ENCODE peak calls at places on chromosome 18, in nine cellular contexts. One of them, this sample, is unnamed.

GRCh38 chr18:389658-390357 is 110.7 kb downstream of the COLEC12 start:
- DNase-seq in foreskin keratinocyte: no peak
- DNase-seq in prostate gland: no peak
- DNase-seq in activated CD8-positive, alpha-beta T cell treated with anti-CD3 and anti-CD28 coated beads for 36 hours: peak; percentile 5
- DNase-seq in heart left ventricle: no peak
- DNase-seq in CD14-positive monocyte: no peak
- DNase-seq in PC-9: no peak
- DNase-seq in GM10248: no peak
- DNase-seq in AG04450: no peak
- DNase-seq in this sample: no peak

GRCh38 chr18:9750606-9751304 is 42.7 kb downstream of the RAB31 start:
- DNase-seq in AG04450: no peak
- DNase-seq in prostate gland: no peak
- DNase-seq in activated CD8-positive, alpha-beta T cell treated with anti-CD3 and anti-CD28 coated beads for 36 hours: no peak
- DNase-seq in CD14-positive monocyte: no peak
- DNase-seq in heart left ventricle: no peak
- DNase-seq in foreskin keratinocyte: no peak
- DNase-seq in GM10248: no peak
- DNase-seq in PC-9: peak; percentile 10
- DNase-seq in this sample: no peak

GRCh38 chr18:28541276-28541930 is 364.5 kb upstream of the CDH2 start:
- DNase-seq in AG04450: no peak
- DNase-seq in prostate gland: no peak
- DNase-seq in GM10248: no peak
- DNase-seq in foreskin keratinocyte: no peak
- DNase-seq in activated CD8-positive, alpha-beta T cell treated with anti-CD3 and anti-CD28 coated beads for 36 hours: no peak
- DNase-seq in PC-9: no peak
- DNase-seq in heart left ventricle: peak; percentile 20
- DNase-seq in CD14-positive monocyte: no peak
- DNase-seq in this sample: peak; percentile 3

GRCh38 chr18:70709124-70709523 is 420.3 kb downstream of the SOCS6 start:
- DNase-seq in AG04450: no peak
- DNase-seq in CD14-positive monocyte: no peak
- DNase-seq in prostate gland: no peak
- DNase-seq in heart left ventricle: no peak
- DNase-seq in GM10248: no peak
- DNase-seq in foreskin keratinocyte: no peak
- DNase-seq in activated CD8-positive, alpha-beta T cell treated with anti-CD3 and anti-CD28 coated beads for 36 hours: no peak
- DNase-seq in PC-9: no peak
- DNase-seq in this sample: no peak

GRCh38 chr18:59063300-59063895 is 76.3 kb upstream of the SEC11C start:
- DNase-seq in prostate gland: no peak
- DNase-seq in foreskin keratinocyte: no peak
- DNase-seq in AG04450: no peak
- DNase-seq in heart left ventricle: no peak
- DNase-seq in activated CD8-positive, alpha-beta T cell treated with anti-CD3 and anti-CD28 coated beads for 36 hours: no peak
- DNase-seq in PC-9: no peak
- DNase-seq in GM10248: peak; percentile 35
- DNase-seq in CD14-positive monocyte: no peak
- DNase-seq in this sample: no peak

GRCh38 chr18:32093523-32093922 is 1.8 kb downstream of the RNF138 start:
- DNase-seq in AG04450: no peak
- DNase-seq in heart left ventricle: no peak
- DNase-seq in GM10248: peak; percentile 23
- DNase-seq in prostate gland: peak; percentile 18
- DNase-seq in CD14-positive monocyte: no peak
- DNase-seq in foreskin keratinocyte: no peak
- DNase-seq in PC-9: no peak
- DNase-seq in activated CD8-positive, alpha-beta T cell treated with anti-CD3 and anti-CD28 coated beads for 36 hours: peak; percentile 16
- DNase-seq in this sample: no peak

GRCh38 chr18:46536215-46536874 is 120.7 kb downstream of the LOXHD1 start:
- DNase-seq in activated CD8-positive, alpha-beta T cell treated with anti-CD3 and anti-CD28 coated beads for 36 hours: peak; percentile 15
- DNase-seq in AG04450: no peak
- DNase-seq in prostate gland: no peak
- DNase-seq in heart left ventricle: no peak
- DNase-seq in foreskin keratinocyte: peak; percentile 79
- DNase-seq in CD14-positive monocyte: no peak
- DNase-seq in GM10248: no peak
- DNase-seq in PC-9: peak; percentile 53
- DNase-seq in this sample: no peak

GRCh38 chr18:74797577-74798151 is 200.0 kb downstream of the ZNF407 start:
- DNase-seq in heart left ventricle: no peak
- DNase-seq in AG04450: no peak
- DNase-seq in PC-9: no peak
- DNase-seq in prostate gland: no peak
- DNase-seq in foreskin keratinocyte: peak; percentile 20
- DNase-seq in GM10248: no peak
- DNase-seq in CD14-positive monocyte: no peak
- DNase-seq in activated CD8-positive, alpha-beta T cell treated with anti-CD3 and anti-CD28 coated beads for 36 hours: no peak
- DNase-seq in this sample: no peak

GRCh38 chr18:9055185-9055584 is 47.3 kb upstream of the NDUFV2 start:
- DNase-seq in AG04450: peak; percentile 27
- DNase-seq in GM10248: peak; percentile 40
- DNase-seq in activated CD8-positive, alpha-beta T cell treated with anti-CD3 and anti-CD28 coated beads for 36 hours: no peak
- DNase-seq in prostate gland: no peak
- DNase-seq in foreskin keratinocyte: peak; percentile 86
- DNase-seq in CD14-positive monocyte: no peak
- DNase-seq in heart left ventricle: no peak
- DNase-seq in PC-9: peak; percentile 90
- DNase-seq in this sample: peak; percentile 76

DNA sequence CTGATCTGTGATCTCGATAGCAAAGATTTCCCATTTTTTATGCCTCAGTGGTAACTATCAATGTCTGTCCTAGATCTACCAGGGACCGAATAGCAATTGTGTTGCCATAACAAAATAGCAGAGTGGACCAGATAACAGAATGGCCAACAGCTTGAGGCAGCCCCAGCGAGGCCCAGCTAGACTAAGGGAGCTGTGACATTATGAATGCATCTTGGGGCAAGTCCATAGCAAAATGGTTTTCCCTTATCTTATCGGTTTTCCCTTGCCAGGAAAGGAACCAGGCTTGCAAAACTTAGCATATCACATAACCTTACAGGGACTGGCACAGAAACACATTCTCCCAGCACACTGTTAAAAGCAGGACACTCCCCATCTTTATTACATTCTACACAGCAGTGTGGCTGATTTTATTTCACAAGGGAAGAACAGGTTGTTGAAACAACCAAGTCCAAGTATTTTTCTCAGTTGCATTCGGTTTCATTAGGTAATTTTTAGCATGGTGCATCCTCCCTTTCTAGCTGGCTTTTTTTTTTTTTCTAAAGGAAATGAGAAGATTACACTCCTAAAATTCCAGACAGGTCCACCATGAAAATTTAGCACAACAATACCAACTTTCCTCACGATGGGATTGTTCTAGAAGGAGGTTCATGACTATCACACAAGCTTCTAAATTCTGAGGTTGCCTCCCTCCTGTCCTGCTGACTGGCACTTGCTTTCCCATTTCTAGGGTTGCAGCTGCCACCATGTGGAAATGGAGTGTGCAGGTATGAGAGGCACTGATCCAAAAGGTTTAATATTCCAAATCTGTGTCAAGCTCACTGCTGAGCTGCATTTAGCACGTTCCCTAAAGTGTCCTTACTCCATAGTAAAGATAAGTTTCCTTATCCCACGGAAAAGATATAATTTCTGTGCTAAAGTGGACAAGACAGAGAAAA is 97.0 kb upstream of the SLC35G4 start:
- DNase-seq in AG04450: no peak
- DNase-seq in prostate gland: no peak
- DNase-seq in PC-9: no peak
- DNase-seq in activated CD8-positive, alpha-beta T cell treated with anti-CD3 and anti-CD28 coated beads for 36 hours: no peak
- DNase-seq in foreskin keratinocyte: peak; percentile 27
- DNase-seq in heart left ventricle: no peak
- DNase-seq in CD14-positive monocyte: no peak
- DNase-seq in GM10248: no peak
- DNase-seq in this sample: peak; percentile 18
- TF ChIP-seq CTCF in AG04450: peak; percentile 38
- TF ChIP-seq CTCF in prostate gland: no peak
- TF ChIP-seq CTCF in PC-9: no peak
- TF ChIP-seq CTCF in activated CD8-positive, alpha-beta T cell treated with anti-CD3 and anti-CD28 coated beads for 36 hours: no peak
- TF ChIP-seq CTCF in foreskin keratinocyte: peak; percentile 52
- TF ChIP-seq CTCF in heart left ventricle: peak; percentile 34
- TF ChIP-seq CTCF in CD14-positive monocyte: no peak
- TF ChIP-seq CTCF in GM10248: peak; percentile 23
- TF ChIP-seq CTCF in this sample: peak; percentile 43

GRCh38 chr18:55275042-55275897 is 312.7 kb downstream of the TCF4 start:
- DNase-seq in foreskin keratinocyte: no peak
- DNase-seq in heart left ventricle: no peak
- DNase-seq in prostate gland: no peak
- DNase-seq in CD14-positive monocyte: no peak
- DNase-seq in PC-9: peak; percentile 63
- DNase-seq in AG04450: peak; percentile 18
- DNase-seq in activated CD8-positive, alpha-beta T cell treated with anti-CD3 and anti-CD28 coated beads for 36 hours: no peak
- DNase-seq in GM10248: no peak
- DNase-seq in this sample: peak; percentile 94
- TF ChIP-seq CTCF in foreskin keratinocyte: peak; percentile 37
- TF ChIP-seq CTCF in heart left ventricle: no peak
- TF ChIP-seq CTCF in prostate gland: no peak
- TF ChIP-seq CTCF in CD14-positive monocyte: no peak
- TF ChIP-seq CTCF in PC-9: peak; percentile 26
- TF ChIP-seq CTCF in AG04450: peak; percentile 22
- TF ChIP-seq CTCF in activated CD8-positive, alpha-beta T cell treated with anti-CD3 and anti-CD28 coated beads for 36 hours: peak; percentile 39
- TF ChIP-seq CTCF in GM10248: no peak
- TF ChIP-seq CTCF in this sample: peak; percentile 75

DNA sequence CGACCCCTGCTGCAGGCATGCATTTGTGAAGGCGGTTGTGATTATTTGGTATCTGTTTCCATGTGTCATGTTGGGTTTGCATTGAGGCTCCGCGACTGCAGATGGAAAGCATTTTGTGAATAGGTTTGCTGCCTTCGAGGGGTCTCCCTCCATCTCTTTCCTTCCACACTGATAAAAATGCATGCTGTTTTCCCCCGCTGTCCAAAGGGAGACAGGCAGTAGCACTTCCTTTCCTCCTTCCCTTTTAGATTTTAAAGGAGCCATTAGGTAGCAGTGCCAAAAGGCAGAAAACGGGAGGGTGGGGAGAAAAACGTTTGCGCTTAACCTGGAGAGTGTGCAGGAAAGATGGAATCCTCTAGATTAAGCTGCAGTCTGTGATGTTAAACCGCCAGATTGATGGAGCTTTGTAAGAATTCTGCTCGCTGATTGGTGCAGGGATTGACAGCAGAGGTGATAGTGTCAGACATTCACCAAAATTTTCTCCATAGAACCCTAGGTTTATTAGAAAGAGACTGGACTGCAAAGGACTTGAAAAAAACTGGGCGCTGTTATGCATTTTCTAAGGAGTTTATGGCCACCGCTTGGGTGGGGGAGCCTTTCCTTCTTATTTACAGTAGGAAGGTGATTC is 653 bp downstream of the MAPRE2 start:
- DNase-seq in heart left ventricle: no peak
- DNase-seq in foreskin keratinocyte: no peak
- DNase-seq in activated CD8-positive, alpha-beta T cell treated with anti-CD3 and anti-CD28 coated beads for 36 hours: peak; percentile 46
- DNase-seq in prostate gland: no peak
- DNase-seq in GM10248: peak; percentile 22
- DNase-seq in AG04450: no peak
- DNase-seq in PC-9: no peak
- DNase-seq in CD14-positive monocyte: no peak
- DNase-seq in this sample: no peak
- TF ChIP-seq CTCF in heart left ventricle: peak; percentile 10
- TF ChIP-seq CTCF in foreskin keratinocyte: no peak
- TF ChIP-seq CTCF in activated CD8-positive, alpha-beta T cell treated with anti-CD3 and anti-CD28 coated beads for 36 hours: no peak
- TF ChIP-seq CTCF in prostate gland: no peak
- TF ChIP-seq CTCF in GM10248: no peak
- TF ChIP-seq CTCF in AG04450: peak; percentile 10
- TF ChIP-seq CTCF in PC-9: no peak
- TF ChIP-seq CTCF in CD14-positive monocyte: no peak
- TF ChIP-seq CTCF in this sample: no peak

DNA sequence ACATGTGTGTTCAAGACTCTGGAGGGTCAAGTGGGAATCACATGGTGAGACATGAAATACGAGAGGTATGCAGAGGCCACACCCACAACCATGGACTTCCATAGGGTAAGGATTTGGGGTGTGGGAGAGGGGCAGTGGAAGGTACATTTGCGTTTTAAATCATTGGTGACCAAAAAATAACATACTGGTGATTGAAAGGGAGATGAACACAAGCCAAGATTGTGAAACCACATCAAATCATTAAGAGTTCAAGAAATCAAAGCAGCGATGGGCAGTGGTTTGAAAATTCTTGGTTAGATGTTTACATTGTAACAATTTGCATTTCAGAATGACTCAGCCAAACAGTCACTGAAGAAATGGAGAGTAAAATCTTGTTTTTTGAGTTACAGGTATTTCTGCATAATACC is 1.9 kb upstream of the CABYR start:
- DNase-seq in GM10248: no peak
- DNase-seq in foreskin keratinocyte: no peak
- DNase-seq in heart left ventricle: no peak
- DNase-seq in prostate gland: no peak
- DNase-seq in PC-9: peak; percentile 71
- DNase-seq in CD14-positive monocyte: no peak
- DNase-seq in activated CD8-positive, alpha-beta T cell treated with anti-CD3 and anti-CD28 coated beads for 36 hours: no peak
- DNase-seq in AG04450: no peak
- DNase-seq in this sample: no peak
- TF ChIP-seq CTCF in GM10248: no peak
- TF ChIP-seq CTCF in foreskin keratinocyte: no peak
- TF ChIP-seq CTCF in heart left ventricle: no peak
- TF ChIP-seq CTCF in prostate gland: no peak
- TF ChIP-seq CTCF in PC-9: no peak
- TF ChIP-seq CTCF in CD14-positive monocyte: no peak
- TF ChIP-seq CTCF in activated CD8-positive, alpha-beta T cell treated with anti-CD3 and anti-CD28 coated beads for 36 hours: no peak
- TF ChIP-seq CTCF in AG04450: no peak
- TF ChIP-seq CTCF in this sample: no peak

GRCh38 chr18:44899832-44900231 is 219.1 kb downstream of the SETBP1 start:
- DNase-seq in foreskin keratinocyte: no peak
- DNase-seq in PC-9: no peak
- DNase-seq in CD14-positive monocyte: no peak
- DNase-seq in heart left ventricle: no peak
- DNase-seq in activated CD8-positive, alpha-beta T cell treated with anti-CD3 and anti-CD28 coated beads for 36 hours: no peak
- DNase-seq in prostate gland: no peak
- DNase-seq in AG04450: no peak
- DNase-seq in GM10248: no peak
- DNase-seq in this sample: no peak
- TF ChIP-seq CTCF in foreskin keratinocyte: peak; percentile 45
- TF ChIP-seq CTCF in PC-9: peak; percentile 17
- TF ChIP-seq CTCF in CD14-positive monocyte: no peak
- TF ChIP-seq CTCF in heart left ventricle: no peak
- TF ChIP-seq CTCF in activated CD8-positive, alpha-beta T cell treated with anti-CD3 and anti-CD28 coated beads for 36 hours: no peak
- TF ChIP-seq CTCF in prostate gland: no peak
- TF ChIP-seq CTCF in AG04450: peak; percentile 13
- TF ChIP-seq CTCF in GM10248: peak; percentile 6
- TF ChIP-seq CTCF in this sample: no peak

DNA sequence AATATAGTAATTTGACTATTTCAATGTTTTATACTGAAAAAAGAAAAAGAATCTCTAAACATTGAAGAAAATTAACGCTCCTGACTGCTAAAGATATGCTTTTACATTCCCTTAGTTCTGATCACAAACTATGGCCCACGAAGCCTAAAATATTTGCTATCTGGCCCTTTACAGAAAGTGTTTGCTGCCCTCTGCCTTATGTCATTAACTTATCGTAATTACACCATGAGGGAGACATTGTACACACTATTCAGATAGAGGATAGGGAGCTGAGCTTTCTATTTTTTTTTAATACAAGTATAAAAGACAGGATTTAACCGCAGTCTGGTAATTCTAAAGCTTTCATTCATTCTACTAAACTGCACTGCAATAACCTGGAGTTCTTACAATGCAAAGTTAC is 393.1 kb upstream of the DCC start:
- DNase-seq in GM10248: no peak
- DNase-seq in activated CD8-positive, alpha-beta T cell treated with anti-CD3 and anti-CD28 coated beads for 36 hours: no peak
- DNase-seq in prostate gland: no peak
- DNase-seq in CD14-positive monocyte: no peak
- DNase-seq in AG04450: no peak
- DNase-seq in heart left ventricle: no peak
- DNase-seq in foreskin keratinocyte: no peak
- DNase-seq in PC-9: no peak
- DNase-seq in this sample: no peak
- TF ChIP-seq CTCF in GM10248: no peak
- TF ChIP-seq CTCF in activated CD8-positive, alpha-beta T cell treated with anti-CD3 and anti-CD28 coated beads for 36 hours: no peak
- TF ChIP-seq CTCF in prostate gland: no peak
- TF ChIP-seq CTCF in CD14-positive monocyte: no peak
- TF ChIP-seq CTCF in AG04450: no peak
- TF ChIP-seq CTCF in heart left ventricle: no peak
- TF ChIP-seq CTCF in foreskin keratinocyte: no peak
- TF ChIP-seq CTCF in PC-9: no peak
- TF ChIP-seq CTCF in this sample: no peak

This sample was measured in HFFc6.